ENCODE peak calls at places on chromosomes 4 and X, in ten cellular contexts. One of them, this sample, is unnamed.

GRCh38 chrX:150047818-150048217 is 109.5 kb upstream of the EOLA2 start:
- DNase-seq in AG09309: no peak
- DNase-seq in fibroblast of the conjunctiva: no peak
- DNase-seq in A549: no peak
- DNase-seq in activated naive CD8-positive, alpha-beta T cell treated with anti-CD3 and anti-CD28 coated beads for 36 hours: no peak
- DNase-seq in activated naive CD4-positive, alpha-beta T cell treated with anti-CD3 and anti-CD28 coated beads, Interleukin-2, amount 50 U/mL, for 16 hours: no peak
- DNase-seq in stimulated activated naive CD4-positive, alpha-beta T cell: no peak
- DNase-seq in AG08396: no peak
- DNase-seq in GM18507: no peak
- DNase-seq in lung microvascular endothelial cell: no peak
- DNase-seq in this sample: no peak

GRCh38 chrX:103376118-103376978 is at the start of gene BEX3:
- DNase-seq in AG09309: no peak
- DNase-seq in fibroblast of the conjunctiva: peak
- DNase-seq in A549: peak
- DNase-seq in activated naive CD8-positive, alpha-beta T cell treated with anti-CD3 and anti-CD28 coated beads for 36 hours: peak
- DNase-seq in activated naive CD4-positive, alpha-beta T cell treated with anti-CD3 and anti-CD28 coated beads, Interleukin-2, amount 50 U/mL, for 16 hours: peak
- DNase-seq in stimulated activated naive CD4-positive, alpha-beta T cell: peak
- DNase-seq in AG08396: peak
- DNase-seq in GM18507: no peak
- DNase-seq in lung microvascular endothelial cell: peak
- DNase-seq in this sample: peak

GRCh38 chr4:184641022-184641421 is 8.2 kb downstream of the CASP3 start:
- DNase-seq in AG09309: no peak
- DNase-seq in fibroblast of the conjunctiva: no peak
- DNase-seq in A549: no peak
- DNase-seq in activated naive CD8-positive, alpha-beta T cell treated with anti-CD3 and anti-CD28 coated beads for 36 hours: no peak
- DNase-seq in activated naive CD4-positive, alpha-beta T cell treated with anti-CD3 and anti-CD28 coated beads, Interleukin-2, amount 50 U/mL, for 16 hours: no peak
- DNase-seq in stimulated activated naive CD4-positive, alpha-beta T cell: no peak
- DNase-seq in AG08396: no peak
- DNase-seq in GM18507: peak
- DNase-seq in lung microvascular endothelial cell: no peak
- DNase-seq in this sample: no peak

GRCh38 chr4:69999420-69999819 is 3.7 kb downstream of the STATH start:
- DNase-seq in AG09309: no peak
- DNase-seq in fibroblast of the conjunctiva: no peak
- DNase-seq in A549: no peak
- DNase-seq in activated naive CD8-positive, alpha-beta T cell treated with anti-CD3 and anti-CD28 coated beads for 36 hours: no peak
- DNase-seq in activated naive CD4-positive, alpha-beta T cell treated with anti-CD3 and anti-CD28 coated beads, Interleukin-2, amount 50 U/mL, for 16 hours: no peak
- DNase-seq in stimulated activated naive CD4-positive, alpha-beta T cell: no peak
- DNase-seq in AG08396: no peak
- DNase-seq in GM18507: no peak
- DNase-seq in lung microvascular endothelial cell: peak
- DNase-seq in this sample: no peak

GRCh38 chr4:107213880-107214279 is 177.8 kb upstream of the DKK2 start:
- DNase-seq in AG09309: no peak
- DNase-seq in fibroblast of the conjunctiva: no peak
- DNase-seq in A549: no peak
- DNase-seq in activated naive CD8-positive, alpha-beta T cell treated with anti-CD3 and anti-CD28 coated beads for 36 hours: no peak
- DNase-seq in activated naive CD4-positive, alpha-beta T cell treated with anti-CD3 and anti-CD28 coated beads, Interleukin-2, amount 50 U/mL, for 16 hours: no peak
- DNase-seq in stimulated activated naive CD4-positive, alpha-beta T cell: no peak
- DNase-seq in AG08396: peak
- DNase-seq in GM18507: no peak
- DNase-seq in lung microvascular endothelial cell: no peak
- DNase-seq in this sample: no peak

GRCh38 chrX:40090050-40090804 is 7.5 kb downstream of the BCOR start:
- DNase-seq in AG09309: no peak
- DNase-seq in fibroblast of the conjunctiva: no peak
- DNase-seq in A549: no peak
- DNase-seq in activated naive CD8-positive, alpha-beta T cell treated with anti-CD3 and anti-CD28 coated beads for 36 hours: no peak
- DNase-seq in activated naive CD4-positive, alpha-beta T cell treated with anti-CD3 and anti-CD28 coated beads, Interleukin-2, amount 50 U/mL, for 16 hours: no peak
- DNase-seq in stimulated activated naive CD4-positive, alpha-beta T cell: no peak
- DNase-seq in AG08396: no peak
- DNase-seq in GM18507: no peak
- DNase-seq in lung microvascular endothelial cell: peak
- DNase-seq in this sample: no peak

GRCh38 chr4:78323439-78323838 is 228.1 kb upstream of the ANXA3 start:
- DNase-seq in AG09309: no peak
- DNase-seq in fibroblast of the conjunctiva: no peak
- DNase-seq in A549: no peak
- DNase-seq in activated naive CD8-positive, alpha-beta T cell treated with anti-CD3 and anti-CD28 coated beads for 36 hours: no peak
- DNase-seq in activated naive CD4-positive, alpha-beta T cell treated with anti-CD3 and anti-CD28 coated beads, Interleukin-2, amount 50 U/mL, for 16 hours: no peak
- DNase-seq in stimulated activated naive CD4-positive, alpha-beta T cell: no peak
- DNase-seq in AG08396: no peak
- DNase-seq in GM18507: no peak
- DNase-seq in lung microvascular endothelial cell: no peak
- DNase-seq in this sample: no peak

GRCh38 chr4:156505341-156505955 is 466.2 kb downstream of the PDGFC start:
- DNase-seq in AG09309: no peak
- DNase-seq in fibroblast of the conjunctiva: no peak
- DNase-seq in A549: no peak
- DNase-seq in activated naive CD8-positive, alpha-beta T cell treated with anti-CD3 and anti-CD28 coated beads for 36 hours: no peak
- DNase-seq in activated naive CD4-positive, alpha-beta T cell treated with anti-CD3 and anti-CD28 coated beads, Interleukin-2, amount 50 U/mL, for 16 hours: no peak
- DNase-seq in stimulated activated naive CD4-positive, alpha-beta T cell: no peak
- DNase-seq in AG08396: no peak
- DNase-seq in GM18507: no peak
- DNase-seq in lung microvascular endothelial cell: peak
- DNase-seq in this sample: no peak

GRCh38 chr4:137644201-137644600 is 111.9 kb upstream of the PCDH18 start:
- DNase-seq in AG09309: peak
- DNase-seq in fibroblast of the conjunctiva: no peak
- DNase-seq in A549: no peak
- DNase-seq in activated naive CD8-positive, alpha-beta T cell treated with anti-CD3 and anti-CD28 coated beads for 36 hours: no peak
- DNase-seq in activated naive CD4-positive, alpha-beta T cell treated with anti-CD3 and anti-CD28 coated beads, Interleukin-2, amount 50 U/mL, for 16 hours: no peak
- DNase-seq in stimulated activated naive CD4-positive, alpha-beta T cell: no peak
- DNase-seq in AG08396: no peak
- DNase-seq in GM18507: no peak
- DNase-seq in lung microvascular endothelial cell: no peak
- DNase-seq in this sample: no peak

GRCh38 chrX:12868747-12869146 is 1.9 kb downstream of the TLR7 start:
- DNase-seq in AG09309: no peak
- DNase-seq in fibroblast of the conjunctiva: no peak
- DNase-seq in A549: no peak
- DNase-seq in activated naive CD8-positive, alpha-beta T cell treated with anti-CD3 and anti-CD28 coated beads for 36 hours: no peak
- DNase-seq in activated naive CD4-positive, alpha-beta T cell treated with anti-CD3 and anti-CD28 coated beads, Interleukin-2, amount 50 U/mL, for 16 hours: no peak
- DNase-seq in stimulated activated naive CD4-positive, alpha-beta T cell: no peak
- DNase-seq in AG08396: no peak
- DNase-seq in GM18507: no peak
- DNase-seq in lung microvascular endothelial cell: no peak
- DNase-seq in this sample: no peak

GRCh38 chr4:153023692-153024394 is 87.7 kb downstream of the FHDC1 start:
- DNase-seq in AG09309: no peak
- DNase-seq in fibroblast of the conjunctiva: no peak
- DNase-seq in A549: no peak
- DNase-seq in activated naive CD8-positive, alpha-beta T cell treated with anti-CD3 and anti-CD28 coated beads for 36 hours: no peak
- DNase-seq in activated naive CD4-positive, alpha-beta T cell treated with anti-CD3 and anti-CD28 coated beads, Interleukin-2, amount 50 U/mL, for 16 hours: no peak
- DNase-seq in stimulated activated naive CD4-positive, alpha-beta T cell: no peak
- DNase-seq in AG08396: no peak
- DNase-seq in GM18507: no peak
- DNase-seq in lung microvascular endothelial cell: no peak
- DNase-seq in this sample: no peak

GRCh38 chr4:173505924-173506779 is 23.9 kb downstream of the HAND2 start:
- DNase-seq in AG09309: no peak
- DNase-seq in fibroblast of the conjunctiva: no peak
- DNase-seq in A549: peak
- DNase-seq in activated naive CD8-positive, alpha-beta T cell treated with anti-CD3 and anti-CD28 coated beads for 36 hours: peak
- DNase-seq in activated naive CD4-positive, alpha-beta T cell treated with anti-CD3 and anti-CD28 coated beads, Interleukin-2, amount 50 U/mL, for 16 hours: no peak
- DNase-seq in stimulated activated naive CD4-positive, alpha-beta T cell: peak
- DNase-seq in AG08396: peak
- DNase-seq in GM18507: peak
- DNase-seq in lung microvascular endothelial cell: peak
- DNase-seq in this sample: peak

GRCh38 chrX:37781808-37782207 is 1.9 kb downstream of the CYBB start:
- DNase-seq in AG09309: no peak
- DNase-seq in fibroblast of the conjunctiva: no peak
- DNase-seq in A549: no peak
- DNase-seq in activated naive CD8-positive, alpha-beta T cell treated with anti-CD3 and anti-CD28 coated beads for 36 hours: no peak
- DNase-seq in activated naive CD4-positive, alpha-beta T cell treated with anti-CD3 and anti-CD28 coated beads, Interleukin-2, amount 50 U/mL, for 16 hours: no peak
- DNase-seq in stimulated activated naive CD4-positive, alpha-beta T cell: no peak
- DNase-seq in AG08396: no peak
- DNase-seq in GM18507: no peak
- DNase-seq in lung microvascular endothelial cell: no peak
- DNase-seq in this sample: no peak

GRCh38 chr4:1345905-1346780 is 865 bp upstream of the UVSSA start:
- DNase-seq in AG09309: no peak
- DNase-seq in fibroblast of the conjunctiva: no peak
- DNase-seq in A549: peak
- DNase-seq in activated naive CD8-positive, alpha-beta T cell treated with anti-CD3 and anti-CD28 coated beads for 36 hours: peak
- DNase-seq in activated naive CD4-positive, alpha-beta T cell treated with anti-CD3 and anti-CD28 coated beads, Interleukin-2, amount 50 U/mL, for 16 hours: peak
- DNase-seq in stimulated activated naive CD4-positive, alpha-beta T cell: peak
- DNase-seq in AG08396: peak
- DNase-seq in GM18507: no peak
- DNase-seq in lung microvascular endothelial cell: peak
- DNase-seq in this sample: no peak

GRCh38 chrX:34656842-34657780 is at the start of gene TMEM47:
- DNase-seq in AG09309: peak
- DNase-seq in fibroblast of the conjunctiva: peak
- DNase-seq in A549: peak
- DNase-seq in activated naive CD8-positive, alpha-beta T cell treated with anti-CD3 and anti-CD28 coated beads for 36 hours: peak
- DNase-seq in activated naive CD4-positive, alpha-beta T cell treated with anti-CD3 and anti-CD28 coated beads, Interleukin-2, amount 50 U/mL, for 16 hours: no peak
- DNase-seq in stimulated activated naive CD4-positive, alpha-beta T cell: no peak
- DNase-seq in AG08396: peak
- DNase-seq in GM18507: no peak
- DNase-seq in lung microvascular endothelial cell: peak
- DNase-seq in this sample: peak

GRCh38 chr4:153759407-153760226 is at the start of gene RNF175:
- DNase-seq in AG09309: no peak
- DNase-seq in fibroblast of the conjunctiva: no peak
- DNase-seq in A549: no peak
- DNase-seq in activated naive CD8-positive, alpha-beta T cell treated with anti-CD3 and anti-CD28 coated beads for 36 hours: peak
- DNase-seq in activated naive CD4-positive, alpha-beta T cell treated with anti-CD3 and anti-CD28 coated beads, Interleukin-2, amount 50 U/mL, for 16 hours: peak
- DNase-seq in stimulated activated naive CD4-positive, alpha-beta T cell: peak
- DNase-seq in AG08396: peak
- DNase-seq in GM18507: no peak
- DNase-seq in lung microvascular endothelial cell: no peak
- DNase-seq in this sample: peak

GRCh38 chrX:48022100-48022499 is 15.3 kb downstream of the SPACA5 start:
- DNase-seq in AG09309: no peak
- DNase-seq in fibroblast of the conjunctiva: no peak
- DNase-seq in A549: no peak
- DNase-seq in activated naive CD8-positive, alpha-beta T cell treated with anti-CD3 and anti-CD28 coated beads for 36 hours: no peak
- DNase-seq in activated naive CD4-positive, alpha-beta T cell treated with anti-CD3 and anti-CD28 coated beads, Interleukin-2, amount 50 U/mL, for 16 hours: no peak
- DNase-seq in stimulated activated naive CD4-positive, alpha-beta T cell: no peak
- DNase-seq in AG08396: no peak
- DNase-seq in GM18507: no peak
- DNase-seq in lung microvascular endothelial cell: no peak
- DNase-seq in this sample: no peak

GRCh38 chrX:1185556-1185955 is 26.9 kb downstream of the CRLF2 start:
- DNase-seq in AG09309: no peak
- DNase-seq in fibroblast of the conjunctiva: no peak
- DNase-seq in A549: no peak
- DNase-seq in activated naive CD8-positive, alpha-beta T cell treated with anti-CD3 and anti-CD28 coated beads for 36 hours: no peak
- DNase-seq in activated naive CD4-positive, alpha-beta T cell treated with anti-CD3 and anti-CD28 coated beads, Interleukin-2, amount 50 U/mL, for 16 hours: no peak
- DNase-seq in stimulated activated naive CD4-positive, alpha-beta T cell: no peak
- DNase-seq in AG08396: no peak
- DNase-seq in GM18507: no peak
- DNase-seq in lung microvascular endothelial cell: no peak
- DNase-seq in this sample: no peak

GRCh38 chr4:177005801-177006230 is 213.1 kb upstream of the VEGFC start:
- DNase-seq in AG09309: peak
- DNase-seq in fibroblast of the conjunctiva: no peak
- DNase-seq in A549: peak
- DNase-seq in activated naive CD8-positive, alpha-beta T cell treated with anti-CD3 and anti-CD28 coated beads for 36 hours: no peak
- DNase-seq in activated naive CD4-positive, alpha-beta T cell treated with anti-CD3 and anti-CD28 coated beads, Interleukin-2, amount 50 U/mL, for 16 hours: no peak
- DNase-seq in stimulated activated naive CD4-positive, alpha-beta T cell: no peak
- DNase-seq in AG08396: no peak
- DNase-seq in GM18507: no peak
- DNase-seq in lung microvascular endothelial cell: peak
- DNase-seq in this sample: no peak

GRCh38 chr4:167031534-167032156 is 202.6 kb downstream of the SPOCK3 start:
- DNase-seq in AG09309: no peak
- DNase-seq in fibroblast of the conjunctiva: peak
- DNase-seq in A549: no peak
- DNase-seq in activated naive CD8-positive, alpha-beta T cell treated with anti-CD3 and anti-CD28 coated beads for 36 hours: no peak
- DNase-seq in activated naive CD4-positive, alpha-beta T cell treated with anti-CD3 and anti-CD28 coated beads, Interleukin-2, amount 50 U/mL, for 16 hours: no peak
- DNase-seq in stimulated activated naive CD4-positive, alpha-beta T cell: no peak
- DNase-seq in AG08396: no peak
- DNase-seq in GM18507: no peak
- DNase-seq in lung microvascular endothelial cell: peak
- DNase-seq in this sample: no peak

GRCh38 chrX:95076449-95076848 is 1402.4 kb downstream of the FAM133A start:
- DNase-seq in AG09309: no peak
- DNase-seq in fibroblast of the conjunctiva: no peak
- DNase-seq in A549: peak
- DNase-seq in activated naive CD8-positive, alpha-beta T cell treated with anti-CD3 and anti-CD28 coated beads for 36 hours: no peak
- DNase-seq in activated naive CD4-positive, alpha-beta T cell treated with anti-CD3 and anti-CD28 coated beads, Interleukin-2, amount 50 U/mL, for 16 hours: no peak
- DNase-seq in stimulated activated naive CD4-positive, alpha-beta T cell: no peak
- DNase-seq in AG08396: no peak
- DNase-seq in GM18507: no peak
- DNase-seq in lung microvascular endothelial cell: no peak
- DNase-seq in this sample: no peak

GRCh38 chr4:112604590-112604989 is 32.1 kb downstream of the ZGRF1 start:
- DNase-seq in AG09309: peak
- DNase-seq in fibroblast of the conjunctiva: peak
- DNase-seq in A549: peak
- DNase-seq in activated naive CD8-positive, alpha-beta T cell treated with anti-CD3 and anti-CD28 coated beads for 36 hours: peak
- DNase-seq in activated naive CD4-positive, alpha-beta T cell treated with anti-CD3 and anti-CD28 coated beads, Interleukin-2, amount 50 U/mL, for 16 hours: peak
- DNase-seq in stimulated activated naive CD4-positive, alpha-beta T cell: no peak
- DNase-seq in AG08396: peak
- DNase-seq in GM18507: peak
- DNase-seq in lung microvascular endothelial cell: peak
- DNase-seq in this sample: peak

GRCh38 chr4:89357787-89358186 is 50.2 kb upstream of the GPRIN3 start:
- DNase-seq in AG09309: no peak
- DNase-seq in fibroblast of the conjunctiva: no peak
- DNase-seq in A549: no peak
- DNase-seq in activated naive CD8-positive, alpha-beta T cell treated with anti-CD3 and anti-CD28 coated beads for 36 hours: no peak
- DNase-seq in activated naive CD4-positive, alpha-beta T cell treated with anti-CD3 and anti-CD28 coated beads, Interleukin-2, amount 50 U/mL, for 16 hours: no peak
- DNase-seq in stimulated activated naive CD4-positive, alpha-beta T cell: no peak
- DNase-seq in AG08396: no peak
- DNase-seq in GM18507: no peak
- DNase-seq in lung microvascular endothelial cell: no peak
- DNase-seq in this sample: no peak

GRCh38 chr4:80461412-80461811 is 125.9 kb downstream of the CFAP299 start:
- DNase-seq in AG09309: no peak
- DNase-seq in fibroblast of the conjunctiva: no peak
- DNase-seq in A549: no peak
- DNase-seq in activated naive CD8-positive, alpha-beta T cell treated with anti-CD3 and anti-CD28 coated beads for 36 hours: no peak
- DNase-seq in activated naive CD4-positive, alpha-beta T cell treated with anti-CD3 and anti-CD28 coated beads, Interleukin-2, amount 50 U/mL, for 16 hours: no peak
- DNase-seq in stimulated activated naive CD4-positive, alpha-beta T cell: no peak
- DNase-seq in AG08396: no peak
- DNase-seq in GM18507: no peak
- DNase-seq in lung microvascular endothelial cell: no peak
- DNase-seq in this sample: no peak

GRCh38 chrX:19566359-19567141 is 51.2 kb upstream of the MAP3K15 start:
- DNase-seq in AG09309: peak
- DNase-seq in fibroblast of the conjunctiva: peak
- DNase-seq in A549: no peak
- DNase-seq in activated naive CD8-positive, alpha-beta T cell treated with anti-CD3 and anti-CD28 coated beads for 36 hours: peak
- DNase-seq in activated naive CD4-positive, alpha-beta T cell treated with anti-CD3 and anti-CD28 coated beads, Interleukin-2, amount 50 U/mL, for 16 hours: no peak
- DNase-seq in stimulated activated naive CD4-positive, alpha-beta T cell: no peak
- DNase-seq in AG08396: no peak
- DNase-seq in GM18507: no peak
- DNase-seq in lung microvascular endothelial cell: peak
- DNase-seq in this sample: no peak

GRCh38 chr4:103934178-103934789 is 214.5 kb upstream of the TACR3 start:
- DNase-seq in AG09309: peak
- DNase-seq in fibroblast of the conjunctiva: peak
- DNase-seq in A549: peak
- DNase-seq in activated naive CD8-positive, alpha-beta T cell treated with anti-CD3 and anti-CD28 coated beads for 36 hours: no peak
- DNase-seq in activated naive CD4-positive, alpha-beta T cell treated with anti-CD3 and anti-CD28 coated beads, Interleukin-2, amount 50 U/mL, for 16 hours: no peak
- DNase-seq in stimulated activated naive CD4-positive, alpha-beta T cell: no peak
- DNase-seq in AG08396: peak
- DNase-seq in GM18507: peak
- DNase-seq in lung microvascular endothelial cell: peak
- DNase-seq in this sample: peak

GRCh38 chr4:1793940-1794808 is 1.1 kb downstream of the FGFR3 start:
- DNase-seq in AG09309: no peak
- DNase-seq in fibroblast of the conjunctiva: no peak
- DNase-seq in A549: peak
- DNase-seq in activated naive CD8-positive, alpha-beta T cell treated with anti-CD3 and anti-CD28 coated beads for 36 hours: no peak
- DNase-seq in activated naive CD4-positive, alpha-beta T cell treated with anti-CD3 and anti-CD28 coated beads, Interleukin-2, amount 50 U/mL, for 16 hours: no peak
- DNase-seq in stimulated activated naive CD4-positive, alpha-beta T cell: peak
- DNase-seq in AG08396: no peak
- DNase-seq in GM18507: no peak
- DNase-seq in lung microvascular endothelial cell: no peak
- DNase-seq in this sample: no peak

GRCh38 chrX:22699591-22700091 is 300.1 kb upstream of the DDX53 start:
- DNase-seq in AG09309: no peak
- DNase-seq in fibroblast of the conjunctiva: peak
- DNase-seq in A549: no peak
- DNase-seq in activated naive CD8-positive, alpha-beta T cell treated with anti-CD3 and anti-CD28 coated beads for 36 hours: no peak
- DNase-seq in activated naive CD4-positive, alpha-beta T cell treated with anti-CD3 and anti-CD28 coated beads, Interleukin-2, amount 50 U/mL, for 16 hours: no peak
- DNase-seq in stimulated activated naive CD4-positive, alpha-beta T cell: no peak
- DNase-seq in AG08396: no peak
- DNase-seq in GM18507: no peak
- DNase-seq in lung microvascular endothelial cell: peak
- DNase-seq in this sample: no peak